ENCODE peak calls at places on chromosomes 13 and 19, in ten cellular contexts. J is adrenal gland; O is bronchial epithelial cell; V is G401; S is astrocyte; N is NCI-H774; Y is left colon; Q is stimulated activated CD4-positive, alpha-beta T cell treated with anti-CD3 and anti-CD28 coated beads, TNF-alpha, amount 100 ng/mL, for 1 hour; K is COR-L47; M is T-helper 2 cell. Z is an unnamed sample.

GRCh38 chr19:1161716-1162115 is 12.4 kb downstream of the SBNO2 start:
- DNase-seq in Q (no peak), M (no peak), K (no peak), V (no peak), S (no peak), N (peak), O (peak), J (peak), Y (no peak), Z (peak)

GRCh38 chr13:43057653-43058317 is 34.4 kb downstream of the DNAJC15 start:
- DNase-seq in Q (no peak), O (no peak), M (peak), K (peak), S (peak), V (no peak), Y (peak), N (no peak), J (no peak), Z (peak)

GRCh38 chr19:46634045-46634655 is 1.9 kb downstream of the GNG8 start:
- DNase-seq in J (peak), Y (peak), O (peak), S (peak), V (peak), M (peak), N (peak), Q (peak), K (peak), Z (peak)

GRCh38 chr13:24927810-24928404 is 163.9 kb downstream of the RNF17 start:
- DNase-seq in K (no peak), S (no peak), N (no peak), Q (no peak), Y (no peak), M (no peak), J (no peak), O (no peak), V (no peak), Z (no peak)

GRCh38 chr13:82878536-82878935 is 1003.7 kb downstream of the SLITRK1 start:
- DNase-seq in M (no peak), Y (no peak), J (no peak), N (peak), V (no peak), Q (no peak), O (peak), S (peak), K (peak), Z (peak)

GRCh38 chr19:50300814-50301606 is 28.2 kb downstream of the KCNC3 start:
- DNase-seq in V (no peak), O (peak), J (no peak), Q (no peak), M (no peak), K (no peak), N (peak), Y (no peak), S (peak), Z (no peak)

GRCh38 chr13:36706755-36707154 is 32.9 kb downstream of the SERTM1 start:
- DNase-seq in M (no peak), N (no peak), Y (no peak), Q (no peak), S (peak), K (no peak), O (no peak), V (no peak), J (no peak), Z (no peak)

GRCh38 chr19:42478765-42479307 is 36.1 kb upstream of the CXCL17 start:
- DNase-seq in M (no peak), V (no peak), S (no peak), J (no peak), O (no peak), N (no peak), Q (no peak), Y (no peak), K (no peak), Z (no peak)

GRCh38 chr13:52695856-52696255 is 43.2 kb downstream of the SUGT1 start:
- DNase-seq in K (no peak), Q (no peak), M (no peak), Y (no peak), V (no peak), J (no peak), O (peak), N (no peak), S (peak), Z (no peak)

GRCh38 chr13:30806784-30807183 is 71.4 kb downstream of the ALOX5AP start:
- DNase-seq in N (no peak), O (peak), K (no peak), Y (no peak), V (no peak), J (no peak), Q (no peak), M (no peak), S (peak), Z (no peak)

GRCh38 chr13:36090592-36090991 is 40.6 kb downstream of the DCLK1 start:
- DNase-seq in Q (no peak), J (no peak), V (no peak), N (no peak), M (no peak), K (no peak), O (no peak), S (peak), Y (no peak), Z (no peak)

GRCh38 chr19:4413588-4413987 is 11.1 kb downstream of the CHAF1A start:
- DNase-seq in Y (no peak), O (no peak), J (no peak), N (no peak), K (no peak), S (no peak), V (no peak), M (no peak), Q (no peak), Z (no peak)

GRCh38 chr19:17948967-17949930 is 16.4 kb downstream of the CCDC124 start:
- DNase-seq in J (no peak), V (no peak), M (no peak), N (no peak), K (no peak), S (no peak), Q (no peak), Y (no peak), O (no peak), Z (no peak)

GRCh38 chr19:8721334-8721733 is at the start of gene OR2Z1:
- DNase-seq in Q (no peak), O (no peak), Y (no peak), K (no peak), S (no peak), N (no peak), J (no peak), M (no peak), V (no peak), Z (no peak)

GRCh38 chr13:61695147-61695546 is 279.5 kb upstream of the PCDH20 start:
- DNase-seq in N (no peak), K (no peak), V (no peak), M (no peak), Q (no peak), S (peak), J (no peak), Y (no peak), O (peak), Z (no peak)

GRCh38 chr19:53868091-53868891 is 608 bp downstream of the MYADM start:
- DNase-seq in J (peak), Q (no peak), M (peak), N (no peak), O (peak), V (peak), Y (peak), K (no peak), S (no peak), Z (no peak)

GRCh38 chr13:31476266-31476665 is 263.1 kb upstream of the RXFP2 start:
- DNase-seq in J (no peak), M (no peak), S (peak), O (no peak), V (no peak), Q (no peak), Y (no peak), K (no peak), N (no peak), Z (no peak)

GRCh38 chr13:46571189-46571901 is 18.4 kb downstream of the LRCH1 start:
- DNase-seq in O (no peak), J (no peak), V (peak), M (no peak), Y (no peak), N (no peak), K (no peak), S (peak), Q (no peak), Z (peak)

GRCh38 chr13:72221276-72221962 is 354.4 kb upstream of the DACH1 start:
- DNase-seq in O (peak), Q (no peak), M (no peak), N (no peak), J (peak), S (no peak), V (no peak), Y (peak), K (no peak), Z (no peak)

GRCh38 chr19:55626350-55626749 is 2.0 kb upstream of the ZNF784 start:
- DNase-seq in S (no peak), N (no peak), K (no peak), Y (no peak), J (no peak), O (no peak), Q (no peak), M (peak), V (no peak), Z (no peak)

GRCh38 chr13:57409656-57410055 is 221.9 kb upstream of the PCDH17 start:
- DNase-seq in M (no peak), Q (no peak), S (no peak), V (no peak), K (no peak), O (no peak), N (no peak), J (no peak), Y (no peak), Z (no peak)

GRCh38 chr19:6768236-6768785 is 1.1 kb upstream of the SH2D3A start:
- DNase-seq in N (no peak), M (no peak), Y (peak), S (no peak), O (no peak), V (no peak), K (no peak), Q (no peak), J (no peak), Z (no peak)

GRCh38 chr13:40589285-40590109 is 76.9 kb downstream of the FOXO1 start:
- DNase-seq in Y (peak), J (peak), O (peak), K (no peak), V (peak), S (peak), Q (no peak), M (no peak), N (no peak), Z (no peak)

GRCh38 chr19:30888937-30889336 is 460.3 kb downstream of the TSHZ3 start:
- DNase-seq in Y (no peak), S (no peak), J (no peak), O (no peak), M (no peak), V (no peak), K (no peak), Q (no peak), N (no peak), Z (no peak)

Z was measured in NCI-H345.